ENCODE peak calls at places on chromosomes 2 and 18, in ten cellular contexts. One of them, this sample, is unnamed.

GRCh38 chr18:51654441-51655326 is 457.2 kb upstream of the MEX3C start:
- DNase-seq in astrocyte of the spinal cord: no peak
- DNase-seq in right cardiac atrium: no peak
- DNase-seq in kidney epithelial cell: no peak
- DNase-seq in suprapubic skin: no peak
- DNase-seq in coronary artery: no peak
- DNase-seq in K562: no peak
- DNase-seq in lower leg skin: no peak
- DNase-seq in A673: peak
- DNase-seq in cardiac fibroblast: no peak
- DNase-seq in this sample: no peak

GRCh38 chr2:190407246-190407661 is 901 bp upstream of the MFSD6 start:
- DNase-seq in astrocyte of the spinal cord: no peak
- DNase-seq in right cardiac atrium: no peak
- DNase-seq in kidney epithelial cell: no peak
- DNase-seq in suprapubic skin: no peak
- DNase-seq in coronary artery: no peak
- DNase-seq in K562: no peak
- DNase-seq in lower leg skin: no peak
- DNase-seq in A673: peak
- DNase-seq in cardiac fibroblast: no peak
- DNase-seq in this sample: no peak

GRCh38 chr2:219204425-219205164 is 2.0 kb upstream of the ZFAND2B start:
- DNase-seq in astrocyte of the spinal cord: no peak
- DNase-seq in right cardiac atrium: no peak
- DNase-seq in kidney epithelial cell: no peak
- DNase-seq in suprapubic skin: no peak
- DNase-seq in coronary artery: no peak
- DNase-seq in K562: no peak
- DNase-seq in lower leg skin: no peak
- DNase-seq in A673: no peak
- DNase-seq in cardiac fibroblast: no peak
- DNase-seq in this sample: no peak

GRCh38 chr18:22422909-22423548 is 5.3 kb upstream of the CTAGE1 start:
- DNase-seq in astrocyte of the spinal cord: no peak
- DNase-seq in right cardiac atrium: peak
- DNase-seq in kidney epithelial cell: no peak
- DNase-seq in suprapubic skin: no peak
- DNase-seq in coronary artery: no peak
- DNase-seq in K562: no peak
- DNase-seq in lower leg skin: peak
- DNase-seq in A673: no peak
- DNase-seq in cardiac fibroblast: peak
- DNase-seq in this sample: no peak

GRCh38 chr2:230939691-230940475 is 14.8 kb upstream of the GPR55 start:
- DNase-seq in astrocyte of the spinal cord: no peak
- DNase-seq in right cardiac atrium: no peak
- DNase-seq in kidney epithelial cell: no peak
- DNase-seq in suprapubic skin: no peak
- DNase-seq in coronary artery: peak
- DNase-seq in K562: no peak
- DNase-seq in lower leg skin: no peak
- DNase-seq in A673: no peak
- DNase-seq in cardiac fibroblast: no peak
- DNase-seq in this sample: no peak

GRCh38 chr2:178008636-178009289 is 63.8 kb downstream of the PDE11A start:
- DNase-seq in astrocyte of the spinal cord: peak
- DNase-seq in right cardiac atrium: peak
- DNase-seq in kidney epithelial cell: no peak
- DNase-seq in suprapubic skin: no peak
- DNase-seq in coronary artery: no peak
- DNase-seq in K562: no peak
- DNase-seq in lower leg skin: no peak
- DNase-seq in A673: peak
- DNase-seq in cardiac fibroblast: peak
- DNase-seq in this sample: no peak

GRCh38 chr2:176114120-176114929 is 2.3 kb upstream of the HOXD10 start:
- DNase-seq in astrocyte of the spinal cord: no peak
- DNase-seq in right cardiac atrium: no peak
- DNase-seq in kidney epithelial cell: no peak
- DNase-seq in suprapubic skin: no peak
- DNase-seq in coronary artery: no peak
- DNase-seq in K562: no peak
- DNase-seq in lower leg skin: no peak
- DNase-seq in A673: peak
- DNase-seq in cardiac fibroblast: no peak
- DNase-seq in this sample: no peak

GRCh38 chr2:194116861-194117260 is 1540.2 kb upstream of the SLC39A10 start:
- DNase-seq in astrocyte of the spinal cord: no peak
- DNase-seq in right cardiac atrium: no peak
- DNase-seq in kidney epithelial cell: no peak
- DNase-seq in suprapubic skin: no peak
- DNase-seq in coronary artery: no peak
- DNase-seq in K562: no peak
- DNase-seq in lower leg skin: no peak
- DNase-seq in A673: no peak
- DNase-seq in cardiac fibroblast: no peak
- DNase-seq in this sample: no peak

GRCh38 chr2:80303825-80304521 is 579 bp downstream of the LRRTM1 start:
- DNase-seq in astrocyte of the spinal cord: peak
- DNase-seq in right cardiac atrium: peak
- DNase-seq in kidney epithelial cell: no peak
- DNase-seq in suprapubic skin: no peak
- DNase-seq in coronary artery: no peak
- DNase-seq in K562: no peak
- DNase-seq in lower leg skin: no peak
- DNase-seq in A673: peak
- DNase-seq in cardiac fibroblast: no peak
- DNase-seq in this sample: no peak

GRCh38 chr2:80304522-80304878 is at the start of gene LRRTM1:
- DNase-seq in astrocyte of the spinal cord: no peak
- DNase-seq in right cardiac atrium: peak
- DNase-seq in kidney epithelial cell: no peak
- DNase-seq in suprapubic skin: no peak
- DNase-seq in coronary artery: no peak
- DNase-seq in K562: no peak
- DNase-seq in lower leg skin: no peak
- DNase-seq in A673: peak
- DNase-seq in cardiac fibroblast: no peak
- DNase-seq in this sample: no peak

GRCh38 chr2:80303006-80303741 is 1.4 kb downstream of the LRRTM1 start:
- DNase-seq in astrocyte of the spinal cord: no peak
- DNase-seq in right cardiac atrium: peak
- DNase-seq in kidney epithelial cell: no peak
- DNase-seq in suprapubic skin: no peak
- DNase-seq in coronary artery: no peak
- DNase-seq in K562: no peak
- DNase-seq in lower leg skin: no peak
- DNase-seq in A673: no peak
- DNase-seq in cardiac fibroblast: peak
- DNase-seq in this sample: no peak

GRCh38 chr2:80302001-80302464 is 2.5 kb downstream of the LRRTM1 start:
- DNase-seq in astrocyte of the spinal cord: no peak
- DNase-seq in right cardiac atrium: peak
- DNase-seq in kidney epithelial cell: no peak
- DNase-seq in suprapubic skin: no peak
- DNase-seq in coronary artery: no peak
- DNase-seq in K562: no peak
- DNase-seq in lower leg skin: no peak
- DNase-seq in A673: no peak
- DNase-seq in cardiac fibroblast: no peak
- DNase-seq in this sample: no peak

DNA sequence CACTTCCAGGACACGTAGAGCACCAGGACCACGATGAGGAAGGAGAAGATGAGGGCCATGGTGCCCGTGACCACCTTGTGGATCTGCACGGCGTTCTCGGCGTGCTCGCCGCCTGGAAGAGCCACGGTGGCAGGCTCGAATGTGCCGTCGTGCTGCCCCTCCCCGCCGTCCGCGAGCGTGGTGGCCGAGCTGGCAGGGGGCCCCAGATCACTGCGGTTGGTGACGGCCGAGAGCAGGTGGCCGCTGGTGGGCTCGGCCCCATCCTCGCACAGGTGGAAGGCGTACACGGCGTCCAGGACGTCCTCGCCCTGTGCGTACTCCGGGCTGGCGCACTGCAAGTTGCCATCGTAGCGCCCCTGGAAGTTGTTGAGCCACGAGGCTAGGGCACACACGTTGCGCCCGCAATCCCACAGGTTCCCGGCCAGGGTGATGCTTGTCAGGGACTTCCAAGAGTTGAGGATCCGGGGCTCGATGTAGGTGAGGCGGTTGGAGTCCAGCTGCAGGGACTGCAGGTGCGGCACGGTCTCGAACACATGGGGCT is 2.0 kb downstream of the LRRTM1 start:
- DNase-seq in astrocyte of the spinal cord: no peak
- DNase-seq in right cardiac atrium: peak
- DNase-seq in kidney epithelial cell: no peak
- DNase-seq in suprapubic skin: no peak
- DNase-seq in coronary artery: no peak
- DNase-seq in K562: no peak
- DNase-seq in lower leg skin: no peak
- DNase-seq in A673: no peak
- DNase-seq in cardiac fibroblast: no peak
- DNase-seq in this sample: no peak
- H3K4me3 ChIP-seq in astrocyte of the spinal cord: no peak
- H3K4me3 ChIP-seq in right cardiac atrium: no peak
- H3K4me3 ChIP-seq in kidney epithelial cell: no peak
- H3K4me3 ChIP-seq in suprapubic skin: no peak
- H3K4me3 ChIP-seq in coronary artery: peak
- H3K4me3 ChIP-seq in K562: no peak
- H3K4me3 ChIP-seq in lower leg skin: no peak
- H3K4me3 ChIP-seq in A673: no peak
- H3K4me3 ChIP-seq in cardiac fibroblast: no peak
- H3K4me3 ChIP-seq in this sample: no peak

GRCh38 chr2:73174941-73175662 is 27.3 kb upstream of the NOTO start:
- DNase-seq in astrocyte of the spinal cord: no peak
- DNase-seq in right cardiac atrium: no peak
- DNase-seq in kidney epithelial cell: no peak
- DNase-seq in suprapubic skin: no peak
- DNase-seq in coronary artery: no peak
- DNase-seq in K562: peak
- DNase-seq in lower leg skin: no peak
- DNase-seq in A673: no peak
- DNase-seq in cardiac fibroblast: no peak
- DNase-seq in this sample: no peak

GRCh38 chr2:73177645-73178255 is 24.6 kb upstream of the NOTO start:
- DNase-seq in astrocyte of the spinal cord: no peak
- DNase-seq in right cardiac atrium: no peak
- DNase-seq in kidney epithelial cell: no peak
- DNase-seq in suprapubic skin: no peak
- DNase-seq in coronary artery: no peak
- DNase-seq in K562: no peak
- DNase-seq in lower leg skin: no peak
- DNase-seq in A673: no peak
- DNase-seq in cardiac fibroblast: no peak
- DNase-seq in this sample: no peak

GRCh38 chr2:73175663-73176204 is 26.6 kb upstream of the NOTO start:
- DNase-seq in astrocyte of the spinal cord: peak
- DNase-seq in right cardiac atrium: peak
- DNase-seq in kidney epithelial cell: no peak
- DNase-seq in suprapubic skin: peak
- DNase-seq in coronary artery: peak
- DNase-seq in K562: peak
- DNase-seq in lower leg skin: peak
- DNase-seq in A673: peak
- DNase-seq in cardiac fibroblast: peak
- DNase-seq in this sample: no peak

GRCh38 chr2:73176881-73177644 is 25.3 kb upstream of the NOTO start:
- DNase-seq in astrocyte of the spinal cord: peak
- DNase-seq in right cardiac atrium: peak
- DNase-seq in kidney epithelial cell: peak
- DNase-seq in suprapubic skin: peak
- DNase-seq in coronary artery: peak
- DNase-seq in K562: peak
- DNase-seq in lower leg skin: peak
- DNase-seq in A673: peak
- DNase-seq in cardiac fibroblast: peak
- DNase-seq in this sample: no peak

GRCh38 chr2:73176205-73176880 is 26.0 kb upstream of the NOTO start:
- DNase-seq in astrocyte of the spinal cord: no peak
- DNase-seq in right cardiac atrium: peak
- DNase-seq in kidney epithelial cell: no peak
- DNase-seq in suprapubic skin: no peak
- DNase-seq in coronary artery: no peak
- DNase-seq in K562: peak
- DNase-seq in lower leg skin: no peak
- DNase-seq in A673: peak
- DNase-seq in cardiac fibroblast: no peak
- DNase-seq in this sample: no peak
- H3K4me3 ChIP-seq in astrocyte of the spinal cord: peak
- H3K4me3 ChIP-seq in right cardiac atrium: peak
- H3K4me3 ChIP-seq in kidney epithelial cell: no peak
- H3K4me3 ChIP-seq in suprapubic skin: peak
- H3K4me3 ChIP-seq in coronary artery: peak
- H3K4me3 ChIP-seq in K562: no peak
- H3K4me3 ChIP-seq in lower leg skin: peak
- H3K4me3 ChIP-seq in A673: peak
- H3K4me3 ChIP-seq in cardiac fibroblast: peak
- H3K4me3 ChIP-seq in this sample: peak

DNA sequence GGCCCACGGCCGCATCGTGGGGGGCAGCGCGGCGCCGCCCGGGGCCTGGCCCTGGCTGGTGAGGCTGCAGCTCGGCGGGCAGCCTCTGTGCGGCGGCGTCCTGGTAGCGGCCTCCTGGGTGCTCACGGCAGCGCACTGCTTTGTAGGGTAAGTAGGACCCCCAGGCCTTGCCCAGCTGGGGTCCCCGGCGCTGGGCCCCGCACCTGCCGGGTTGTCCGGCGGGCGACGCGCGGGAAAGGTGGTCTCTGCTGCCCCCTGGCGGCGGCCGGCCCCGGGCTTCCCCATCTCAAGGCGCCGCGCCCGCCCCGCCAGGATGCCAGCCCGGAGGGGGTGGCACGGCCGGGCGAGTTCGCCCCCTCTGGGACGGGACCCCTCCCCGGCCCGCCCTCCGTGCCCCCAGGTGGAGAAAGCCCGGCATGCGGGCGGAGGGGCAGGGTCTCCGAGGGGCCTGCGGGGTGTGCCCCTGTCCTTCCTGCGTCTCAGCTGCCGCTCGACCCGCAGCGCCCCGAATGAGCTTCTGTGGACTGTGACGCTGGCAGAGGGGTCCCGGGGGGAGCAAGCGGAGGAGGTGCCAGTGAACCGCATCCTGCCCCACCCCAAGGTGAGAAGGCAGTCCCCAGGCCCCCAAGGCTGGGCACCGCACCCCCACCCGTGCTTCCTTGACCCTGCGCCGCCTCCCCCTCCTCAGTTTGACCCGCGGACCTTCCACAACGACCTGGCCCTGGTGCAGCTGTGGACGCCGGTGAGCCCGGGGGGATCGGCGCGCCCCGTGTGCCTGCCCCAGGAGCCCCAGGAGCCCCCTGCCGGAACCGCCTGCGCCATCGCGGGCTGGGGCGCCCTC is 2.0 kb downstream of the PRSS56 start:
- DNase-seq in astrocyte of the spinal cord: no peak
- DNase-seq in right cardiac atrium: peak
- DNase-seq in kidney epithelial cell: no peak
- DNase-seq in suprapubic skin: no peak
- DNase-seq in coronary artery: no peak
- DNase-seq in K562: peak
- DNase-seq in lower leg skin: no peak
- DNase-seq in A673: peak
- DNase-seq in cardiac fibroblast: peak
- DNase-seq in this sample: no peak
- H3K4me3 ChIP-seq in astrocyte of the spinal cord: no peak
- H3K4me3 ChIP-seq in right cardiac atrium: no peak
- H3K4me3 ChIP-seq in kidney epithelial cell: no peak
- H3K4me3 ChIP-seq in suprapubic skin: peak
- H3K4me3 ChIP-seq in coronary artery: peak
- H3K4me3 ChIP-seq in K562: no peak
- H3K4me3 ChIP-seq in lower leg skin: no peak
- H3K4me3 ChIP-seq in A673: peak
- H3K4me3 ChIP-seq in cardiac fibroblast: no peak
- H3K4me3 ChIP-seq in this sample: no peak

GRCh38 chr18:34222396-34223163 is 2.1 kb downstream of the NOL4 start:
- DNase-seq in astrocyte of the spinal cord: peak
- DNase-seq in right cardiac atrium: peak
- DNase-seq in kidney epithelial cell: no peak
- DNase-seq in suprapubic skin: no peak
- DNase-seq in coronary artery: no peak
- DNase-seq in K562: no peak
- DNase-seq in lower leg skin: no peak
- DNase-seq in A673: peak
- DNase-seq in cardiac fibroblast: peak
- DNase-seq in this sample: no peak
- H3K4me3 ChIP-seq in astrocyte of the spinal cord: peak
- H3K4me3 ChIP-seq in right cardiac atrium: peak
- H3K4me3 ChIP-seq in kidney epithelial cell: peak
- H3K4me3 ChIP-seq in suprapubic skin: peak
- H3K4me3 ChIP-seq in coronary artery: peak
- H3K4me3 ChIP-seq in K562: no peak
- H3K4me3 ChIP-seq in lower leg skin: no peak
- H3K4me3 ChIP-seq in A673: peak
- H3K4me3 ChIP-seq in cardiac fibroblast: peak
- H3K4me3 ChIP-seq in this sample: peak

This sample was measured in AG04449.